ENCODE peak calls at places on chromosomes 6 and 20, in nine cellular contexts. U is body of pancreas, K is right lobe of liver, Q is uterus, I is heart left ventricle, Y is Peyer's patch, A is thyroid gland, G is suprapubic skin, M is esophagus squamous epithelium. L is an unnamed sample.

GRCh38 chr6:167127785-167128531 is 5.1 kb downstream of the CCR6 start:
- DNase-seq in U (no peak), K (no peak), Q (no peak), I (no peak), Y (no peak), A (no peak), G (no peak), M (no peak), L (no peak)

GRCh38 chr6:52749546-52750152 is 13.6 kb downstream of the GSTA2 start:
- DNase-seq in U (no peak), K (no peak), Q (no peak), I (no peak), Y (no peak), A (no peak), G (no peak), M (no peak), L (no peak)

GRCh38 chr20:33732166-33732970 is 572 bp downstream of the ZNF341 start:
- DNase-seq in U (peak; percentile 94), K (peak; percentile 93), Q (peak; percentile 80), I (no peak), Y (peak; percentile 81), A (peak; percentile 90), G (peak; percentile 90), M (peak; percentile 54), L (peak; percentile 69)

GRCh38 chr6:170052991-170053821 is 237.7 kb downstream of the DLL1 start:
- DNase-seq in U (no peak), K (no peak), Q (no peak), I (peak; percentile 9), Y (no peak), A (no peak), G (peak; percentile 62), M (no peak), L (no peak)

GRCh38 chr20:58794510-58795180 is 56.1 kb downstream of the GNAS-AS1 start:
- DNase-seq in U (no peak), K (no peak), Q (no peak), I (no peak), Y (no peak), A (no peak), G (no peak), M (no peak), L (no peak)

GRCh38 chr20:36162272-36162966 is 7.9 kb downstream of the EPB41L1 start:
- DNase-seq in U (peak; percentile 22), K (no peak), Q (no peak), I (no peak), Y (no peak), A (peak; percentile 36), G (no peak), M (no peak), L (no peak)

GRCh38 chr20:34604980-34605788 is 46.7 kb downstream of the MAP1LC3A start:
- DNase-seq in U (no peak), K (no peak), Q (peak; percentile 53), I (no peak), Y (no peak), A (no peak), G (no peak), M (no peak), L (no peak)

GRCh38 chr6:134148566-134148965 is 96.1 kb upstream of the SLC2A12 start:
- DNase-seq in U (no peak), K (no peak), Q (no peak), I (no peak), Y (no peak), A (no peak), G (no peak), M (no peak), L (no peak)

GRCh38 chr6:55282145-55282544 is 45.1 kb upstream of the GFRAL start:
- DNase-seq in U (no peak), K (no peak), Q (no peak), I (no peak), Y (no peak), A (peak; percentile 49), G (no peak), M (no peak), L (no peak)

GRCh38 chr20:36461600-36462439 is 79.5 kb upstream of the MYL9 start:
- DNase-seq in U (peak; percentile 67), K (peak; percentile 76), Q (peak; percentile 61), I (peak; percentile 81), Y (peak; percentile 45), A (peak; percentile 71), G (peak; percentile 87), M (no peak), L (peak; percentile 94)

GRCh38 chr6:9405369-9405768 is 970.0 kb upstream of the SLC35B3 start:
- DNase-seq in U (no peak), K (no peak), Q (no peak), I (no peak), Y (no peak), A (no peak), G (no peak), M (no peak), L (no peak)

GRCh38 chr20:54105653-54106052 is 35.3 kb upstream of the BCAS1 start:
- DNase-seq in U (no peak), K (no peak), Q (no peak), I (no peak), Y (no peak), A (no peak), G (no peak), M (no peak), L (no peak)

GRCh38 chr20:42741906-42742305 is 447.8 kb downstream of the PTPRT start:
- DNase-seq in U (no peak), K (no peak), Q (no peak), I (no peak), Y (no peak), A (no peak), G (no peak), M (no peak), L (no peak)

GRCh38 chr6:162887981-162888689 is 160.4 kb downstream of the PACRG start:
- DNase-seq in U (peak; percentile 69), K (peak; percentile 74), Q (no peak), I (peak; percentile 29), Y (no peak), A (no peak), G (no peak), M (no peak), L (no peak)

GRCh38 chr20:41200446-41201202 is 63.3 kb downstream of the PLCG1 start:
- DNase-seq in U (no peak), K (no peak), Q (no peak), I (no peak), Y (no peak), A (no peak), G (no peak), M (no peak), L (no peak)

DNA sequence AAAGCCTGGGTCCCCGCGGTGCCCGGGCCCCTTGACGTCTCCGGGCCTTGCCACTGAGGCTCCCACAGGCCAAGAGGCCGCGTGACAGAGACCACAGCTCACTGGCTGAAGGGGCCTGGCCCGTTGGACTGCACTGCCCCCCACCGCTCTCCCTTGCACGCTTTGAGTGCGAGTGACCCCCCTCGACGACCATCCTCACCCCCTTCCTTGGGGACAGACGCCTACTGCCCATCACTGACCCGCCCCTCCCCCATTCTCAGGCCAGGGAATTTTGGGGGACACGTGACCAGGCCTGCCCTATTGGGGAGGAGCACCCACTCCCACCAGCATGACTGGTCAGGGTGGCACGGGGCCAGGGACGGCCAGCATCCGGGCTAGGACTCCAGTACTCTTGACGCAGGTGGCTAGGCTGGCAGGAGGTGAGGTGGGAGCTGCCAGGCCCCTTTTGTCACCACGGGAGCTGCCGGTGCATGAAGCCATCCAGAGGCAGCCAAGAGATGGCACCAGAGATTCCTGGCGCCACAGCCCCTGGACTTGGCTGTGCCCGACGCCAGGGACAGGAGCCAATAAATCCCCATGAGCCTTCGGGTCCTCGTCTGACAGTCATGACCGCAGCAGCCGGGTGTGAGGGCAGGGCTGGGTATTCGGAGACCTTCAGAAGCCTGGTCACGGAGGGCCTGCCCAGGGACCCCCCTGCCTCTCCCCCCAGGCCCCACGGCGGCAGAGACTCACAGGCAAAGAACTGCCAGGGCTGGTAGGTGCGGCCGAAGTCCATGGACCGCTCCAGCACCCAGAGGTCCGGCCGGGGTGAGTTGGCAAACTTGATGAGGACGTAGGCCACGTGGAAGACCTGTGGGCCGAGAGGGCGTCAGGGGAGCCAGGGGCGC is 14.5 kb downstream of the LAMA5 start:
- DNase-seq in U (peak; percentile 52), K (peak; percentile 91), Q (peak; percentile 83), I (peak; percentile 89), Y (no peak), A (peak; percentile 99), G (no peak), M (no peak), L (no peak)
- TF ChIP-seq POLR2A in U (no peak), K (peak; percentile 40), Q (no peak), I (no peak), Y (no peak), A (peak; percentile 35), G (no peak), M (no peak), L (no peak)

DNA sequence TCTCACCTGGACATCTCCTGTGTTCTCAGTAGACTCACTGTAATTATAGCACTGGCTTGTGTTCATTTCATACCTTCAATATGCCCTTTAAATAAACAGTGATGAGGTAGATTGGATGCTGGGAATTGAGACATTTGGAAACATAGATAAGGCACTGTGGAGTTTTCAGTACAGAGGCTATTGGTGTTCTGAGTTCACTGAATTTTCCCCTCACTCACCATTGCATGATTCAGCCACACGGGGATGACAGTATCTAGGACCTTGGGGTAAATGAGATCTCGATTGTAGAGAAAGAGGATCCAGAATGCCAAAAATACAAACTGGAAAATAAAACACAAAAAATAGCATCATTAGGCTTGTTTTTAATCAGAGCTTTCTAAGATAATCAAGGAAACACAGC is 12.5 kb downstream of the ADTRP start:
- DNase-seq in U (peak; percentile 32), K (no peak), Q (no peak), I (no peak), Y (no peak), A (no peak), G (no peak), M (no peak), L (no peak)
- TF ChIP-seq CTCF in U (no peak), K (no peak), Q (no peak), I (no peak), Y (no peak), A (no peak), G (no peak), M (no peak), L (no peak)

GRCh38 chr6:161031721-161032495 is 40.3 kb downstream of the MAP3K4 start:
- DNase-seq in U (no peak), K (no peak), Q (no peak), I (no peak), Y (no peak), A (no peak), G (no peak), M (no peak), L (no peak)
- H3K4me3 ChIP-seq in U (no peak overlapping the region), K (no peak overlapping the region), Q (no peak overlapping the region), I (no peak overlapping the region), Y (no peak overlapping the region), A (no peak overlapping the region), G (no peak overlapping the region), M (no peak overlapping the region), L (no peak overlapping the region)

DNA sequence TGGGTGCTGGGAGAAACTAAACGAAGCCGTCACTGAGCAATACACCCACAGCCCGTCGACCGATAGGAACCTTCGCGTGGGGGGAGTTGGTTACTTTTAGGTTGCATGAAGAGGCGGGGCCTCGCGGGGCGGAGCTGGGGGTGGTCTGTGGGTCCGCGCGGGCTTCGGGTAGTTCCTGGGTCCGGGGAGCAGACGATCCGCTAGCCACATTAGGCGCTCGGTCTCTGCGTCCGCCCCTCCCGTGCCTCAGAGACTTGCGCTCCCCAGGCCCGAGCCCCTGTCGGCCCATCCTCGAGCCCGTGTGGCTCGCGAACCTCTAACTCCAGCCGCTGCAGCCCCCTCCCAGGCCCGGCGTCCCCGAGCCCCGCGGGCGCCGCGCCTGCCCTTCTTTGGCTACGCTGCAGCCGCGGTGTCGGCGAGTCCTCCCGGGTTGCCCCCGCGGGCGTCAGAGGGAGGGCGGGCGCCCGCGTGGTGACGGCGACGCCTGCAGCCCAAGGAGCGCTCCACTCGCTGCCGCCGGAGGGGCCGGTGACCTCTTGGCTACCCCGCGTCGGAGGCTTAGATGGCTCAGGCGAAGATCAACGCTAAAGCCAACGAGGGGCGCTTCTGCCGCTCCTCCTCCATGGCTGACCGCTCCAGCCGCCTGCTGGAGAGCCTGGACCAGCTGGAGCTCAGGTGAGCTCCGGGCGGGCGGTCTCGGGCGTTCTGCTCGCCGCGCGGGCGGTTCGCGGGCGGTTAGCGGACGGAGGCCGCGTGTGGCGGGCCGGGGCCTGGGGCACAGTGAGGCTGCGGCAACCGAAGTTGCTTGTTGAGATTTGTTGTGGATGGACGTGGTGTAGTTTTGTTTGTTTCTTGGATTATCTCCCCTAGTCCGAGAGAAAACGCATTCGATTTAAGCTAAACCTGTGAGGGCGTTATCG is at the start of gene BAG2:
- DNase-seq in U (peak; percentile 89), K (peak; percentile 94), Q (peak; percentile 97), I (peak; percentile 89), Y (peak; percentile 96), A (peak; percentile 94), G (peak; percentile 92), M (peak; percentile 38), L (peak; percentile 97)
- TF ChIP-seq POLR2A in U (peak; percentile 42), K (peak; percentile 90), Q (peak; percentile 90), I (peak; percentile 84), Y (peak; percentile 36), A (peak; percentile 90), G (peak; percentile 15), M (no peak), L (peak; percentile 22)

L was measured in lower leg skin.